ENCODE peak calls at places on chromosomes 6 and 20, in five cellular contexts. One of them, this sample, is unnamed.

GRCh38 chr6:109472132-109472995 is 10.7 kb downstream of the ZBTB24 start:
- DNase-seq in AG09319: no peak
- DNase-seq in NCI-H146: no peak
- DNase-seq in fibroblast of lung: no peak
- DNase-seq in ovary: no peak
- DNase-seq in this sample: no peak

GRCh38 chr6:144215402-144215931 is 65.2 kb downstream of the STX11 start:
- DNase-seq in NCI-H146: peak
- DNase-seq in ovary: no peak
- DNase-seq in fibroblast of lung: peak
- DNase-seq in AG09319: no peak
- DNase-seq in this sample: peak

GRCh38 chr6:107405002-107405401 is 54.4 kb downstream of the PDSS2 start:
- DNase-seq in AG09319: no peak
- DNase-seq in ovary: no peak
- DNase-seq in fibroblast of lung: no peak
- DNase-seq in NCI-H146: no peak
- DNase-seq in this sample: no peak

GRCh38 chr6:35391240-35391968 is 49.0 kb downstream of the PPARD start:
- DNase-seq in AG09319: peak
- DNase-seq in NCI-H146: no peak
- DNase-seq in fibroblast of lung: peak
- DNase-seq in ovary: no peak
- DNase-seq in this sample: peak

GRCh38 chr20:47821481-47822100 is 36.3 kb upstream of the SULF2 start:
- DNase-seq in fibroblast of lung: no peak
- DNase-seq in NCI-H146: no peak
- DNase-seq in AG09319: no peak
- DNase-seq in ovary: no peak
- DNase-seq in this sample: no peak

GRCh38 chr20:64080013-64080812 is at the start of gene OPRL1:
- DNase-seq in AG09319: no peak
- DNase-seq in fibroblast of lung: no peak
- DNase-seq in NCI-H146: no peak
- DNase-seq in ovary: no peak
- DNase-seq in this sample: no peak

GRCh38 chr6:40293824-40294188 is 293.4 kb downstream of the LRFN2 start:
- DNase-seq in fibroblast of lung: no peak
- DNase-seq in NCI-H146: no peak
- DNase-seq in AG09319: no peak
- DNase-seq in ovary: no peak
- DNase-seq in this sample: no peak

GRCh38 chr6:132136976-132137375 is 185.8 kb upstream of the CCN2 start:
- DNase-seq in ovary: no peak
- DNase-seq in fibroblast of lung: peak
- DNase-seq in NCI-H146: no peak
- DNase-seq in AG09319: no peak
- DNase-seq in this sample: no peak

GRCh38 chr6:168177492-168177891 is 98.5 kb upstream of the FRMD1 start:
- DNase-seq in fibroblast of lung: no peak
- DNase-seq in ovary: no peak
- DNase-seq in NCI-H146: no peak
- DNase-seq in AG09319: no peak
- DNase-seq in this sample: no peak

GRCh38 chr20:37071481-37071911 is 24.3 kb downstream of the RBL1 start:
- DNase-seq in ovary: no peak
- DNase-seq in AG09319: no peak
- DNase-seq in NCI-H146: no peak
- DNase-seq in fibroblast of lung: peak
- DNase-seq in this sample: peak

GRCh38 chr6:41527721-41528408 is 18.3 kb upstream of the FOXP4 start:
- DNase-seq in fibroblast of lung: peak
- DNase-seq in AG09319: no peak
- DNase-seq in NCI-H146: no peak
- DNase-seq in ovary: no peak
- DNase-seq in this sample: no peak

GRCh38 chr6:106702451-106703110 is 73.2 kb downstream of the QRSL1 start:
- DNase-seq in fibroblast of lung: no peak
- DNase-seq in NCI-H146: peak
- DNase-seq in ovary: no peak
- DNase-seq in AG09319: no peak
- DNase-seq in this sample: no peak

GRCh38 chr20:62643521-62644043 is 1.3 kb downstream of the SLCO4A1 start:
- DNase-seq in AG09319: no peak
- DNase-seq in fibroblast of lung: no peak
- DNase-seq in NCI-H146: no peak
- DNase-seq in ovary: no peak
- DNase-seq in this sample: no peak

GRCh38 chr6:53192590-53193232 is 44.1 kb upstream of the GCM1 start:
- DNase-seq in NCI-H146: peak
- DNase-seq in fibroblast of lung: no peak
- DNase-seq in AG09319: no peak
- DNase-seq in ovary: peak
- DNase-seq in this sample: no peak